ENCODE peak calls at places on chromosomes 1 and 21, in four cellular contexts. Z is GM19239, O is HTR-8/SVneo, D is fibroblast of pulmonary artery. K is an unnamed sample.

GRCh38 chr1:210770396-210770984 is 363.5 kb downstream of the KCNH1 start:
- DNase-seq in O (no peak), Z (no peak), D (no peak), K (no peak)

GRCh38 chr1:51758310-51758709 is 120.2 kb downstream of the NRDC start:
- DNase-seq in O (no peak), D (no peak), Z (no peak), K (no peak)

GRCh38 chr1:92577251-92577895 is 90.6 kb upstream of the GFI1 start:
- DNase-seq in D (peak; percentile 56), O (no peak), Z (no peak), K (no peak)

GRCh38 chr1:219312967-219313366 is 139.3 kb downstream of the LYPLAL1 start:
- DNase-seq in Z (no peak), O (peak; percentile 25), D (peak; percentile 74), K (no peak)

GRCh38 chr21:38610573-38611251 is 112.4 kb upstream of the ERG start:
- DNase-seq in Z (no peak), O (no peak), D (no peak), K (no peak)

GRCh38 chr1:58839871-58840835 is 56.3 kb upstream of the JUN start:
- DNase-seq in Z (no peak), D (peak; percentile 20), O (no peak), K (no peak)

GRCh38 chr1:85278853-85279314 is 2.5 kb upstream of the BCL10 start:
- DNase-seq in O (peak; percentile 79), D (peak; percentile 92), Z (no peak), K (no peak)

GRCh38 chr1:199302554-199302953 is 663.7 kb downstream of the PTPRC start:
- DNase-seq in D (peak; percentile 72), O (no peak), Z (no peak), K (no peak)

GRCh38 chr21:44988607-44989537 is 49.0 kb downstream of the SLX9 start:
- DNase-seq in Z (no peak), D (no peak), O (no peak), K (no peak)

GRCh38 chr1:243890576-243890975 is 40.5 kb upstream of the AKT3 start:
- DNase-seq in D (peak; percentile 42), Z (no peak), O (no peak), K (no peak)

GRCh38 chr1:90706437-90707362 is 10.4 kb downstream of the BARHL2 start:
- DNase-seq in O (no peak), Z (no peak), D (no peak), K (no peak)

GRCh38 chr1:1356796-1357401 is 1.5 kb downstream of the MXRA8 start:
- DNase-seq in O (no peak), D (no peak), Z (no peak), K (no peak)

GRCh38 chr1:206635983-206636354 is 633 bp downstream of the DYRK3 start:
- DNase-seq in D (no peak), Z (no peak), O (no peak), K (no peak)

GRCh38 chr1:11841245-11842153 is 6.1 kb downstream of the NPPA start:
- DNase-seq in Z (no peak), O (no peak), D (peak; percentile 16), K (no peak)

GRCh38 chr1:27940297-27940696 is 5.5 kb downstream of the SMPDL3B start:
- DNase-seq in D (no peak), O (peak; percentile 40), Z (peak; percentile 30), K (peak; percentile 47)

GRCh38 chr1:115062542-115063004 is 26.7 kb downstream of the TSPAN2 start:
- DNase-seq in D (no peak), O (peak; percentile 62), Z (no peak), K (peak; percentile 97)

GRCh38 chr1:10507111-10507879 is 32.5 kb downstream of the PEX14 start:
- DNase-seq in D (peak; percentile 91), O (peak; percentile 63), Z (peak; percentile 52), K (no peak)

GRCh38 chr1:24443241-24443656 is 27.6 kb downstream of the NIPAL3 start:
- DNase-seq in D (peak; percentile 69), Z (no peak), O (peak; percentile 10), K (no peak)

GRCh38 chr1:62377043-62377562 is 57.9 kb upstream of the KANK4 start:
- DNase-seq in O (no peak), D (no peak), Z (no peak), K (no peak)

GRCh38 chr1:243903904-243904303 is 53.9 kb upstream of the AKT3 start:
- DNase-seq in Z (no peak), O (no peak), D (peak; percentile 57), K (no peak)

GRCh38 chr1:32898958-32899357 is 2.2 kb downstream of the TMEM54 start:
- DNase-seq in O (no peak), Z (no peak), D (no peak), K (no peak)

GRCh38 chr21:24514081-24514733 is 1093.1 kb downstream of the MRPL39 start:
- DNase-seq in D (peak; percentile 4), O (peak; percentile 8), Z (no peak), K (no peak)

GRCh38 chr1:47325530-47325929 is 8.1 kb upstream of the CMPK1 start:
- DNase-seq in D (peak; percentile 31), Z (no peak), O (no peak), K (no peak)

GRCh38 chr1:3911981-3912808 is 12.1 kb upstream of the C1orf174 start:
- DNase-seq in O (no peak), D (no peak), Z (no peak), K (no peak)

GRCh38 chr1:119974013-119974412 is 77.7 kb upstream of the ADAM30 start:
- DNase-seq in Z (no peak), D (no peak), O (no peak), K (no peak)

GRCh38 chr1:155127672-155128468 is at the start of gene EFNA1:
- DNase-seq in O (no peak), Z (no peak), D (peak; percentile 40), K (no peak)

GRCh38 chr1:195894411-195894810 is 713.8 kb downstream of the KCNT2 start:
- DNase-seq in O (no peak), D (peak; percentile 74), Z (no peak), K (no peak)

GRCh38 chr1:29425656-29426055 is 189.3 kb downstream of the PTPRU start:
- DNase-seq in Z (no peak), O (no peak), D (no peak), K (no peak)

GRCh38 chr21:40117236-40117635 is 250.0 kb downstream of the PCP4 start:
- DNase-seq in D (no peak), Z (no peak), O (no peak), K (no peak)

GRCh38 chr1:238438296-238439275 is 547.9 kb upstream of the ZP4 start:
- DNase-seq in D (no peak), Z (no peak), O (no peak), K (no peak)

GRCh38 chr1:177328251-177328650 is 157.5 kb downstream of the BRINP2 start:
- DNase-seq in D (no peak), Z (no peak), O (no peak), K (no peak)

GRCh38 chr1:9716404-9717192 is 65.1 kb downstream of the PIK3CD start:
- DNase-seq in O (no peak), Z (no peak), D (no peak), K (no peak)

GRCh38 chr1:35448344-35448801 is 108.8 kb downstream of the KIAA0319L start:
- DNase-seq in O (no peak), Z (no peak), D (peak; percentile 99), K (no peak)